ENCODE peak calls at places on chromosomes 12 and 14, in seven cellular contexts. One of them, this sample, is unnamed.

GRCh38 chr14:20446889-20447288 is 7.7 kb downstream of the OSGEP start:
- DNase-seq in HepG2: no peak
- DNase-seq in HCT116: no peak
- DNase-seq in GM12878: no peak
- DNase-seq in H1: no peak
- DNase-seq in K562: no peak
- DNase-seq in endothelial cell of umbilical vein: no peak
- DNase-seq in this sample: no peak

GRCh38 chr14:30521899-30522736 is 36.8 kb upstream of the G2E3 start:
- DNase-seq in HepG2: peak
- DNase-seq in HCT116: peak
- DNase-seq in GM12878: peak
- DNase-seq in H1: no peak
- DNase-seq in K562: peak
- DNase-seq in endothelial cell of umbilical vein: peak
- DNase-seq in this sample: peak

GRCh38 chr12:9761407-9761736 is 671 bp upstream of the CD69 start:
- DNase-seq in HepG2: no peak
- DNase-seq in HCT116: no peak
- DNase-seq in GM12878: no peak
- DNase-seq in H1: no peak
- DNase-seq in K562: no peak
- DNase-seq in endothelial cell of umbilical vein: no peak
- DNase-seq in this sample: no peak

GRCh38 chr14:28321475-28322244 is 444.9 kb upstream of the FOXG1 start:
- DNase-seq in HepG2: no peak
- DNase-seq in HCT116: no peak
- DNase-seq in GM12878: no peak
- DNase-seq in H1: no peak
- DNase-seq in K562: no peak
- DNase-seq in endothelial cell of umbilical vein: no peak
- DNase-seq in this sample: no peak

GRCh38 chr12:109833307-109834189 is at the start of gene TRPV4:
- DNase-seq in HepG2: no peak
- DNase-seq in HCT116: no peak
- DNase-seq in GM12878: no peak
- DNase-seq in H1: peak
- DNase-seq in K562: no peak
- DNase-seq in endothelial cell of umbilical vein: peak
- DNase-seq in this sample: no peak

GRCh38 chr12:26651566-26652188 is 181.3 kb downstream of the ITPR2 start:
- DNase-seq in HepG2: peak
- DNase-seq in HCT116: peak
- DNase-seq in GM12878: peak
- DNase-seq in H1: peak
- DNase-seq in K562: peak
- DNase-seq in endothelial cell of umbilical vein: peak
- DNase-seq in this sample: peak

GRCh38 chr12:89346741-89347324 is 5.5 kb downstream of the DUSP6 start:
- DNase-seq in HepG2: peak
- DNase-seq in HCT116: peak
- DNase-seq in GM12878: no peak
- DNase-seq in H1: no peak
- DNase-seq in K562: no peak
- DNase-seq in endothelial cell of umbilical vein: peak
- DNase-seq in this sample: peak

GRCh38 chr12:20370001-20370381 is 1.7 kb downstream of the PDE3A start:
- DNase-seq in HepG2: no peak
- DNase-seq in HCT116: no peak
- DNase-seq in GM12878: no peak
- DNase-seq in H1: peak
- DNase-seq in K562: no peak
- DNase-seq in endothelial cell of umbilical vein: peak
- DNase-seq in this sample: no peak

GRCh38 chr12:113105606-113106271 is 29.8 kb downstream of the RASAL1 start:
- DNase-seq in HepG2: no peak
- DNase-seq in HCT116: no peak
- DNase-seq in GM12878: no peak
- DNase-seq in H1: no peak
- DNase-seq in K562: no peak
- DNase-seq in endothelial cell of umbilical vein: no peak
- DNase-seq in this sample: no peak

GRCh38 chr12:92695577-92695976 is 7.2 kb upstream of the PLEKHG7 start:
- DNase-seq in HepG2: no peak
- DNase-seq in HCT116: no peak
- DNase-seq in GM12878: no peak
- DNase-seq in H1: no peak
- DNase-seq in K562: no peak
- DNase-seq in endothelial cell of umbilical vein: no peak
- DNase-seq in this sample: no peak

GRCh38 chr12:106084048-106084671 is 54.6 kb downstream of the NUAK1 start:
- DNase-seq in HepG2: peak
- DNase-seq in HCT116: peak
- DNase-seq in GM12878: no peak
- DNase-seq in H1: peak
- DNase-seq in K562: no peak
- DNase-seq in endothelial cell of umbilical vein: no peak
- DNase-seq in this sample: peak

GRCh38 chr14:30375280-30375892 is 183.6 kb upstream of the G2E3 start:
- DNase-seq in HepG2: peak
- DNase-seq in HCT116: peak
- DNase-seq in GM12878: no peak
- DNase-seq in H1: peak
- DNase-seq in K562: peak
- DNase-seq in endothelial cell of umbilical vein: peak
- DNase-seq in this sample: peak

GRCh38 chr14:75977544-75977943 is 4.3 kb downstream of the TGFB3 start:
- DNase-seq in HepG2: no peak
- DNase-seq in HCT116: no peak
- DNase-seq in GM12878: no peak
- DNase-seq in H1: no peak
- DNase-seq in K562: no peak
- DNase-seq in endothelial cell of umbilical vein: no peak
- DNase-seq in this sample: no peak

GRCh38 chr12:92408072-92408900 is 262.6 kb upstream of the BTG1 start:
- DNase-seq in HepG2: peak
- DNase-seq in HCT116: peak
- DNase-seq in GM12878: no peak
- DNase-seq in H1: peak
- DNase-seq in K562: peak
- DNase-seq in endothelial cell of umbilical vein: peak
- DNase-seq in this sample: no peak

GRCh38 chr12:55742719-55743130 is at the start of gene GDF11:
- DNase-seq in HepG2: peak
- DNase-seq in HCT116: no peak
- DNase-seq in GM12878: no peak
- DNase-seq in H1: peak
- DNase-seq in K562: peak
- DNase-seq in endothelial cell of umbilical vein: peak
- DNase-seq in this sample: no peak

DNA sequence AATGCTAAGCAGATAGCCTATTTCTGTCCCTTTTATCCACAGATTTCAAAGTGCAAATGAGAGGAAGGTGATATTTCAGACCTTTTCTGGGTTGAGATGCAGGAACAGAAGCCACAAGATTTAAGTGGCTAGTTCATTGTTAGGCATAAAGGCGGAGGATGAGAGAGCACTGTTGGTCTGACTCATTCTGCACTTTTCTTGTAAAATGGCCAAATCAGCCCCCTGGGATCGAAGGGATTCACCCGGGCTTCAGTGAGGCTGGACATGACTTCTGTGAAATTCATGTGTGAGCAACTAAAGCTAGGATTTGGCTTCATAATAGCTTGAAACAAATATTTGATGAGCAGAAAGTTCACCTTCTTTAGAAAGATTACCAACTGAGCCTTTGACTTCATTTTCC is 101.9 kb upstream of the OVCH1 start:
- DNase-seq in HepG2: no peak
- DNase-seq in HCT116: no peak
- DNase-seq in GM12878: no peak
- DNase-seq in H1: no peak
- DNase-seq in K562: no peak
- DNase-seq in endothelial cell of umbilical vein: no peak
- DNase-seq in this sample: no peak
- TF ChIP-seq EZH2 in HepG2: no peak
- TF ChIP-seq EZH2 in HCT116: no peak
- TF ChIP-seq EZH2 in GM12878: no peak
- TF ChIP-seq EZH2 in H1: no peak
- TF ChIP-seq EZH2 in K562: no peak
- TF ChIP-seq EZH2 in endothelial cell of umbilical vein: no peak
- TF ChIP-seq EZH2 in this sample: no peak

GRCh38 chr14:69876221-69876847 is 2.9 kb upstream of the SMOC1 start:
- DNase-seq in HepG2: no peak
- DNase-seq in HCT116: no peak
- DNase-seq in GM12878: no peak
- DNase-seq in H1: no peak
- DNase-seq in K562: no peak
- DNase-seq in endothelial cell of umbilical vein: no peak
- DNase-seq in this sample: no peak

GRCh38 chr14:69878251-69878650 is 965 bp upstream of the SMOC1 start:
- DNase-seq in HepG2: no peak
- DNase-seq in HCT116: no peak
- DNase-seq in GM12878: no peak
- DNase-seq in H1: no peak
- DNase-seq in K562: no peak
- DNase-seq in endothelial cell of umbilical vein: no peak
- DNase-seq in this sample: no peak

GRCh38 chr14:69879175-69880047 is at the start of gene SMOC1:
- DNase-seq in HepG2: peak
- DNase-seq in HCT116: no peak
- DNase-seq in GM12878: no peak
- DNase-seq in H1: peak
- DNase-seq in K562: no peak
- DNase-seq in endothelial cell of umbilical vein: peak
- DNase-seq in this sample: no peak

GRCh38 chr14:69877492-69877891 is 1.7 kb upstream of the SMOC1 start:
- DNase-seq in HepG2: no peak
- DNase-seq in HCT116: peak
- DNase-seq in GM12878: no peak
- DNase-seq in H1: no peak
- DNase-seq in K562: peak
- DNase-seq in endothelial cell of umbilical vein: peak
- DNase-seq in this sample: no peak

DNA sequence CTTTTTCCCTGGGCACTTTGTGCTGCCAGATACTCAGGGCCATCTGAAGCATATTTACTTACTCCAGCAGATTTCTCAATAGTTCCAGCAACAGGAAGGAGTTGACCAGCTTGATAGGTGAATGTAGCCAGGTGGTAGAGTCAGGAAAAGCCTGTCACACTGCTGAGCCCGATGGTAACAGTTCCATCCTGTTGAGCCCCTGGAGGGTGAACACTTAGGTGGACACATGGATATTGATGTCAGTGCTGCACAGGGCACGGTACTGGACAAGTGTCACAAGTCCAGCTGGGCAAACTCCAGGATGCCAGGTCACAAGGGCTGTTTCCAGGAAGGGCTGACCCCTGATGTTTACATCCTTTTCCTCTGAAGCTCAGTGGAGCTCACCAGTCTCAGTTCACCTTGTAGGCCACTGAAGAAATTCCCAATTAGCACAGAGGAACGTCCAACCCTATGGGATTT is 2.3 kb upstream of the SMOC1 start:
- DNase-seq in HepG2: peak
- DNase-seq in HCT116: no peak
- DNase-seq in GM12878: no peak
- DNase-seq in H1: no peak
- DNase-seq in K562: no peak
- DNase-seq in endothelial cell of umbilical vein: peak
- DNase-seq in this sample: no peak
- TF ChIP-seq POLR2AphosphoS5 in HepG2: no peak
- TF ChIP-seq POLR2AphosphoS5 in HCT116: no peak
- TF ChIP-seq POLR2AphosphoS5 in GM12878: no peak
- TF ChIP-seq POLR2AphosphoS5 in H1: no peak
- TF ChIP-seq POLR2AphosphoS5 in K562: no peak
- TF ChIP-seq POLR2AphosphoS5 in endothelial cell of umbilical vein: no peak
- TF ChIP-seq POLR2AphosphoS5 in this sample: no peak

DNA sequence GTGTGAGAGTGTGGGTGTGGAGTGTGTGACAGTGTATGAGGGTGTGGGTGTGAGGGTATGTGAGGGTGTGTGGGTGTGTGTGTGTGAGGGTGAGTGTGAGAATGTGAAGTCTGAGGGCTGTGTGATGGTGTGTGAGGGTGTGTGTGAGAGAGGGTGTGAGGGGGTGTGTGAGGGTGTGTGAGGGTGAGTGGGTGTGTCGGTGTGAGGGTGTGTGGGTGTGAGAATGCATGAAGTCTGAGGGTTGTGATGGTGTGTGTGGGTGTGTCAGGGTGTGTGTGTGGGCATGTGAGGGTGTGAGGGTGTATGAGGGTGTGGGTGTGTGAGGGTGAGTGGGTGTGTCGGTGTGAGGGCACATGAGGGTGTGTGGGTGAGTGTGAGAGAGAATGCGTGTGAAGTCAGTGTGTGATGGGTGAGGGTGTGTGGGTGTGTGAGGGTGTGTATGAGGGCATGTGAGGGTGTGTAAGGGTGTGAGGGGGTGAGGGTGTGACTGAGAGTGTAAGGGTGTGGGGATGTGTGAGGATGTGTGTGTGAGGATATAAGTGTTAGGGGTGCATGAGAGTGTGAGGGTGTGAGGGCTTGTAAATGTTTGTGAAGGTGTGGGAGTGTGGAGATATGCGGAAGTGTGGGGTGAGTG is 36.4 kb downstream of the TMEM121 start:
- DNase-seq in HepG2: no peak
- DNase-seq in HCT116: no peak
- DNase-seq in GM12878: no peak
- DNase-seq in H1: no peak
- DNase-seq in K562: no peak
- DNase-seq in endothelial cell of umbilical vein: no peak
- DNase-seq in this sample: no peak
- H3K9ac ChIP-seq in HepG2: no peak
- H3K9ac ChIP-seq in HCT116: no peak
- H3K9ac ChIP-seq in GM12878: no peak
- H3K9ac ChIP-seq in H1: no peak
- H3K9ac ChIP-seq in K562: no peak
- H3K9ac ChIP-seq in endothelial cell of umbilical vein: no peak
- H3K9ac ChIP-seq in this sample: no peak

DNA sequence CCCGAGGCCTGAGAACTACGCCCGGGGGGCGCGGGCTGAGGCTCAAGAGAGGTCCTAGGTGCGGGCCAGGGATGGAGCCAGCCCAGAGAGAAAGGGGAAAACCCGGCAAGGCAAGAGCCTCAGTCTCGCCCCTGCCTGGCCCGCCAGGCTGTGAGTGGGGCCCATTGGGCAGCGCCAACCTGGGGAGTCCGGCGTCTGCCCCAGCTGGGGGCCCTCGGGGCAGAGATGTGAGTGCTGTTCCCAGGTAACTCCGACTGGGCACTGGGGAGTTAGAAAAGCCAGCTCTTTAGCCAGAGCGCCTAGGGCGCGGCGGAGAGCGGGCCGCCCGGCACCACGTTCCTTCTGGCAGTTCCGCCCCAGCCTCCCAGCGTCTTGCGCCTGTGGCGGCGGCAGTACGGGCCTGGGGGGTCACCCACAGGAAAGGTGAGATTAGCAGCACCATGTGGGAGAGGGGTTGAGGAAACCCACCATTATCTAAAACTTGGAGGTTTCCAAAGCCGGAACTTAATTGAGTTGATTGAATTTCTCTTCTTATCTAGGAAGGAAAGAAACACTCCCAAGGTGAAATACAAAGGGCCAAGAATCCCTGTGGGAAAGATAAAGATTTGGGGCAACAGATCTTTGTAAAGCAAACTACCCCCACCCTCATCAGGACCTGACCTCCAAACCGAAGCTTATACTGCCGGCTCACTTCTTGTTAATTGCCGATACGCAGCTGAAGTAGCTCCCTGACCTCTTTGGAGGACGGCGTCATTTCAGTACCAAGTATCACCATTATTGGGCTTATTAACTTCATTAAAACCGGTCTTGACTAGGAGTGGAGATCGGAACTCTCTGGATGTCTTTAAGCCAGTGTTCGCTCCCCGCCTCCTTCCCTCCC is 11.6 kb downstream of the OTX2 start:
- DNase-seq in HepG2: no peak
- DNase-seq in HCT116: no peak
- DNase-seq in GM12878: no peak
- DNase-seq in H1: no peak
- DNase-seq in K562: no peak
- DNase-seq in endothelial cell of umbilical vein: no peak
- DNase-seq in this sample: no peak
- TF ChIP-seq EZH2 in HepG2: no peak
- TF ChIP-seq EZH2 in HCT116: no peak
- TF ChIP-seq EZH2 in GM12878: no peak
- TF ChIP-seq EZH2 in H1: peak
- TF ChIP-seq EZH2 in K562: no peak
- TF ChIP-seq EZH2 in endothelial cell of umbilical vein: peak
- TF ChIP-seq EZH2 in this sample: no peak

This sample was measured in SK-N-MC.